ENCODE peak calls at places on chromosomes 1 and 21, in ten cellular contexts. C is lower lobe of right lung, F is dorsolateral prefrontal cortex, M is PC-9, B is cardiac muscle cell, S is astrocyte of the spinal cord, U is A673, Y is epithelial cell of esophagus, D is fibroblast of lung, L is brain microvascular endothelial cell. K is an unnamed sample.

GRCh38 chr1:15994590-15995351 is 9.3 kb upstream of the SRARP start:
- DNase-seq in C (peak), F (peak), M (no peak), B (peak), S (peak), U (peak), Y (peak), D (peak), L (peak), K (peak)

GRCh38 chr1:162055062-162055461 is 14.4 kb upstream of the NOS1AP start:
- DNase-seq in C (no peak), F (no peak), M (peak), B (peak), S (peak), U (peak), Y (peak), D (peak), L (peak), K (peak)

GRCh38 chr1:211287218-211287617 is 28.1 kb downstream of the RCOR3 start:
- DNase-seq in C (no peak), F (no peak), M (no peak), B (no peak), S (no peak), U (peak), Y (no peak), D (no peak), L (no peak), K (no peak)

GRCh38 chr1:165871311-165872067 is 44.1 kb downstream of the UCK2 start:
- DNase-seq in C (peak), F (no peak), M (no peak), B (peak), S (peak), U (peak), Y (peak), D (peak), L (peak), K (peak)

GRCh38 chr1:233151850-233152249 is 143.7 kb downstream of the PCNX2 start:
- DNase-seq in C (no peak), F (no peak), M (no peak), B (peak), S (peak), U (no peak), Y (no peak), D (no peak), L (no peak), K (no peak)

GRCh38 chr1:193111641-193112090 is 6.5 kb upstream of the GLRX2 start:
- DNase-seq in C (peak), F (no peak), M (peak), B (peak), S (peak), U (peak), Y (peak), D (peak), L (peak), K (peak)

GRCh38 chr1:160367934-160368923 is 1.4 kb downstream of the NHLH1 start:
- DNase-seq in C (no peak), F (no peak), M (no peak), B (no peak), S (no peak), U (no peak), Y (no peak), D (no peak), L (no peak), K (no peak)

GRCh38 chr1:30878016-30878415 is 30.5 kb downstream of the SDC3 start:
- DNase-seq in C (no peak), F (no peak), M (no peak), B (no peak), S (no peak), U (no peak), Y (no peak), D (no peak), L (no peak), K (no peak)

GRCh38 chr1:24555591-24556413 is at the start of gene NCMAP:
- DNase-seq in C (peak), F (no peak), M (no peak), B (no peak), S (no peak), U (no peak), Y (peak), D (no peak), L (no peak), K (no peak)

GRCh38 chr1:103129796-103130195 is 21.5 kb upstream of the COL11A1 start:
- DNase-seq in C (no peak), F (no peak), M (peak), B (no peak), S (no peak), U (no peak), Y (no peak), D (no peak), L (no peak), K (no peak)

GRCh38 chr1:36118396-36118795 is 6.6 kb downstream of the COL8A2 start:
- DNase-seq in C (no peak), F (no peak), M (no peak), B (no peak), S (no peak), U (no peak), Y (no peak), D (no peak), L (no peak), K (no peak)

GRCh38 chr21:17200250-17200649 is 312.6 kb upstream of the CXADR start:
- DNase-seq in C (no peak), F (no peak), M (no peak), B (no peak), S (no peak), U (no peak), Y (no peak), D (no peak), L (no peak), K (no peak)

GRCh38 chr1:34165422-34165921 is 442 bp upstream of the CSMD2 start:
- DNase-seq in C (no peak), F (no peak), M (no peak), B (peak), S (no peak), U (no peak), Y (no peak), D (no peak), L (no peak), K (no peak)

GRCh38 chr1:27009601-27010197 is 3.0 kb downstream of the TENT5B start:
- DNase-seq in C (peak), F (no peak), M (peak), B (no peak), S (no peak), U (no peak), Y (peak), D (no peak), L (no peak), K (no peak)

GRCh38 chr1:170664283-170664827 is 424 bp downstream of the PRRX1 start:
- DNase-seq in C (peak), F (no peak), M (no peak), B (no peak), S (peak), U (no peak), Y (no peak), D (no peak), L (peak), K (peak)

GRCh38 chr21:37407719-37408455 is 41.3 kb downstream of the DYRK1A start:
- DNase-seq in C (no peak), F (no peak), M (no peak), B (peak), S (peak), U (no peak), Y (no peak), D (peak), L (no peak), K (peak)

GRCh38 chr1:226425431-226426031 is 17.6 kb upstream of the PARP1 start:
- DNase-seq in C (no peak), F (no peak), M (no peak), B (no peak), S (no peak), U (no peak), Y (no peak), D (no peak), L (no peak), K (no peak)

GRCh38 chr21:43361493-43362296 is 65.2 kb downstream of the SIK1 start:
- DNase-seq in C (no peak), F (no peak), M (no peak), B (peak), S (peak), U (no peak), Y (peak), D (peak), L (peak), K (peak)

GRCh38 chr1:168340796-168341510 is 60.3 kb downstream of the TBX19 start:
- DNase-seq in C (no peak), F (no peak), M (no peak), B (no peak), S (no peak), U (no peak), Y (peak), D (no peak), L (no peak), K (no peak)

GRCh38 chr1:168341576-168341975 is 60.9 kb downstream of the TBX19 start:
- DNase-seq in C (no peak), F (no peak), M (no peak), B (peak), S (peak), U (no peak), Y (peak), D (peak), L (no peak), K (peak)

GRCh38 chr1:168345939-168346338 is 65.3 kb downstream of the TBX19 start:
- DNase-seq in C (no peak), F (no peak), M (no peak), B (no peak), S (no peak), U (no peak), Y (no peak), D (no peak), L (no peak), K (no peak)

GRCh38 chr1:168343566-168343965 is 62.9 kb downstream of the TBX19 start:
- DNase-seq in C (no peak), F (no peak), M (no peak), B (no peak), S (no peak), U (peak), Y (no peak), D (no peak), L (no peak), K (no peak)

DNA sequence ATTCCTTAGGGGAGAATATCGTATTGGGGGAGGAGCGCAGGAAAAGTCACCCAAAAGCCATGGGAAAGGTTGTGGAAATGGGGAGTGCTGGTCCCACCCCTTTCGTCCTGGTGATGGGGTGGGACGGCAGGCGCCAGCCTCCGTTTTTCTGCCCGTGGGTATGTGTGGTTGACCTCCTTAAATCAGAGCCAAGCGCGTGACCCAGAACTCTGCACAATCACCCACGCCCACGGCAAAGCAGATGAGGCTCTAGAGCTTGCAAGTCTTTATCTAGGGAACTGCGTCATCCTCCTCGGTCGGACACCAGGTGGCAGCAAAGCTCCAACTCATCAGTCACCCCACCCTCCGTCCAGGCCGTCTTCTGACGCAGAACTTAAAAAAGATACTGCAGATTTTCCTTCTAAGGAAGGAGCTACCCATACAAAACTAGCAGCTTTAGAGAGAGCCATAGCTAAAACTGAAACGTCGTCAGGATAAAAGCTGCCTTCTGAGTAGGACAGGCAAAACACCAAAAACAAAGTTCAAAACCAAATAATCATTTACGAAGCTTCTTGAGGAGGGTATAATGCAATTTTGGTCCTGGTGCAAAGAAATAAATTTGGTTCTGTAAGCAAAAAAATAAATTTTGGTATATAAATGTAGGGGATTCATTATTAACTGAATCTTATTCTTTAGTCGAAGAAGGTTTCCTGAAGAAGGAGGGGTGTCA is 62.0 kb downstream of the TBX19 start:
- DNase-seq in C (peak), F (peak), M (peak), B (peak), S (peak), U (peak), Y (peak), D (peak), L (peak), K (peak)
- H3K4me3 ChIP-seq in C (peak), F (peak), M (no peak), B (no peak), S (no peak), U (peak), Y (no peak), D (peak), L (peak), K (peak)

DNA sequence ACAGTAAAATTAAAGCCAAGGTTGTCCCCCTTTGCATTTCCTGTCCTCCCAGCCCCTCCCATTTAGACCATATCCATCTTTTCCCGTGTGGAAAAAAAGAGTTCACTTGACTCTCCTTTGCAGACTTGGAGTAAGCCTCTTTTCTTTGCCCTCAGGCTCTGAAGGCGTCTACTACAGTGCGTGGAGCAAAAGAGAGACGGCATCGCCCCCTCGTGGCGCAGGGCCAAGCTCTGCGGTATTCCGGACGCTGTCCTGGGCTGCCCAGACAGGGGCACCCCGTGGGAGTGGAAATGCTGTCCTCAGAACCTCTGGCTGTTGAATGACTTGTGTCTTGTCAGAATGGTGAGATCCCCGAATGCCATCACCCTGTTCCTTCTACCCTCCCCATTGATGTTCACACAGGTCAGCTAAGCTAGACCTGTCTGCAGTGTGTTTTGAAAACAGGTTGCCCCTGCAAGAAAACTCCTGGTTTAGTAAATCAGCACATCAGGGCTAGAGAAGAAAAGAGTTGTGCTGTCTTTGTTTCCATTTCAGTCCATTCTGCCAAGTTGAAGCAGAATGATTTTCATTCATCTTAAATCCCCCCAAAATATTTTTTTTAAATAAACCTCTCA is 12.3 kb upstream of the GJA8 start:
- DNase-seq in C (peak), F (no peak), M (peak), B (peak), S (peak), U (peak), Y (peak), D (peak), L (peak), K (peak)
- TF ChIP-seq CTCF in C (peak), F (peak), M (peak), B (peak), S (peak), U (peak), Y (peak), D (peak), L (peak), K (peak)

DNA sequence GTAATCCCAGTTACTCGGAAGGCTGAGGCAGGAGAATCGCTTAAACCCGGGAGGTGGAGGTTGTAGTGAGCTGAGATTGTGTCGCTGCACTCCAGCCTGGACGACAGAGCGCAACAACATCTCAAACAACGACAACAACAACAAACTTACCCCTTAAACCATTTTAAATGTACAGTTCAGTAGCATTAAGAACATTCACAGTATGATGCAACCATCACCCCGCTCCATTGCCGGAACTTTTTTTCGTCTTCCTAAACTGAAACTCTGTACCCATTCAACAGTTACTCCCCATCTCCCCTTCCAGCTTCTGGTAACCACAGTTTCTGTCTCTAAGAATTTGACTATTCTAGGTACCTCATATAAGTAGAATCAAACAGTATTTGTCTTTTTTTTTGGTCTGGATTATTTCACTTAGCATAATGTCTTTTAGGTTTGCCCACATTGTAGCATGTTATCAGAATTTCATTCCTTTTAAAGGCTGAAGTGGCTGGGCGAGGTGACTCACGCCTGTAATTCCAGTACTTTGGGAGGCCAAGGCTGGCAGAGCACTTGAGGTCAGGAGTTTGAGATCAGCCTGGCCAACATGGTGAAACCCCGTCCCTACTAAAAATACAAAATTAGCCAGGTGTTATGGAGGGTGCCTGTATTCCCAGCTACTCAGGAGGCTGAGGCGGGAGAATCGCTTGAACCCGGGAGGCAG is 19.6 kb downstream of the CA6 start:
- DNase-seq in C (no peak), F (no peak), M (no peak), B (peak), S (no peak), U (no peak), Y (no peak), D (no peak), L (no peak), K (peak)
- H3K4me3 ChIP-seq in C (no peak), F (no peak), M (no peak), B (no peak), S (no peak), U (no peak), Y (no peak), D (no peak), L (no peak), K (no peak)

DNA sequence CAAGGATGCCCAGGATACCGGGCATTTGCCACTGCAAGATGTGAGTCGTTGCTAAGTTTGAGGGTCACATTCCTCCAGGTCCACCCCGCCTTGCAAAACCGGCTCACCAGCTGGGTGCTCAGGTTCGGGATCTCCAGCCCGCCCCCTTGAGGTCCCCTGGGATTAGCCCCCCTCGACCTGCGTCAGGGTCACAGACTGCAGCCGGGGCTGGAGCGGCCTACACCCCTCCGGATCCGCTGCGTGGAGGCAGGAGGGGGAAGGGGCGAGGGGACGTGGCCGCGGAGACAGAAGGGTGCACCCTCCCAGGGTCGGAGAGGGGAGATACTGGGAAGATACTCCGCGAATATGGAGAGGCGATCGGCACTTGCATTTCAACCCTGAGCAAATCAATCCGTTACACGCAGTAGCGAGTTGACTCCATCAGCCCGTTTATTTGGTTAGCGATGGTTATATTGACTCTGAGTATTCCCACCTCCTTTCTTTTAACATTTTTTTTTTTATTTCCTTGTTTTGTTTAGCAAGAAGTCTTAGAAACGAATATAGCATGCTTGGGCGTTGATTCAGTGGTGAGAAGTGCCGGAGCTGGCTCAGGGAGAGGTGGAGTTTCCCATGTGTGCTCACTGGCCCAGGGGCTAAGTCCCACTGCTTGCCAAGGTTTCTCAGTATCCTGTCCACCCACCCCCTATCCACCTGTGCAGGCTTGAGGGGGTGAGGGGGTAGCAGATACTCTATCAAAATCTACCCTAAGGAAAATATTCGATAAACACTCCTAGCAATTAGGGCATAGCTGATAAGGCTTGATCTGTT is 983 bp downstream of the IFNAR2 start:
- DNase-seq in C (peak), F (peak), M (peak), B (peak), S (peak), U (peak), Y (peak), D (peak), L (peak), K (peak)
- TF ChIP-seq CTCF in C (no peak), F (no peak), M (no peak), B (peak), S (peak), U (no peak), Y (no peak), D (no peak), L (peak), K (no peak)

GRCh38 chr1:69433073-69433472 is 134.6 kb upstream of the LRRC7 start:
- DNase-seq in C (no peak), F (no peak), M (no peak), B (no peak), S (no peak), U (no peak), Y (peak), D (no peak), L (no peak), K (no peak)

GRCh38 chr1:69441496-69441895 is 126.2 kb upstream of the LRRC7 start:
- DNase-seq in C (no peak), F (no peak), M (no peak), B (peak), S (no peak), U (no peak), Y (peak), D (no peak), L (no peak), K (peak)

GRCh38 chr1:69436151-69436550 is 131.6 kb upstream of the LRRC7 start:
- DNase-seq in C (no peak), F (no peak), M (peak), B (no peak), S (no peak), U (no peak), Y (no peak), D (no peak), L (no peak), K (no peak)
- H3K4me3 ChIP-seq in C (no peak), F (no peak), M (no peak), B (no peak), S (no peak), U (no peak), Y (no peak), D (no peak), L (no peak), K (no peak)

K was measured in cardiac fibroblast.